ENCODE peak calls at places on chromosomes 4 and X, in six cellular contexts. One of them, this sample, is unnamed.

GRCh38 chrX:69096963-69097362 is 68.3 kb downstream of the PJA1 start:
- DNase-seq in fibroblast of pulmonary artery: no peak
- DNase-seq in WTC11: no peak
- DNase-seq in adrenal gland: no peak
- DNase-seq in HFF-Myc: no peak
- DNase-seq in colonic mucosa: no peak
- DNase-seq in this sample: no peak

GRCh38 chrX:17669891-17670290 is 67.4 kb upstream of the SCML1 start:
- DNase-seq in HFF-Myc: no peak
- DNase-seq in colonic mucosa: no peak
- DNase-seq in adrenal gland: no peak
- DNase-seq in fibroblast of pulmonary artery: no peak
- DNase-seq in WTC11: no peak
- DNase-seq in this sample: no peak

GRCh38 chr4:156888762-156889161 is 82.8 kb downstream of the PDGFC start:
- DNase-seq in fibroblast of pulmonary artery: peak
- DNase-seq in colonic mucosa: no peak
- DNase-seq in HFF-Myc: no peak
- DNase-seq in adrenal gland: no peak
- DNase-seq in WTC11: no peak
- DNase-seq in this sample: no peak

GRCh38 chr4:25795566-25796454 is 67.0 kb downstream of the SEL1L3 start:
- DNase-seq in WTC11: peak
- DNase-seq in fibroblast of pulmonary artery: peak
- DNase-seq in colonic mucosa: no peak
- DNase-seq in adrenal gland: no peak
- DNase-seq in HFF-Myc: peak
- DNase-seq in this sample: peak

GRCh38 chr4:159048166-159048886 is 54.6 kb upstream of the RAPGEF2 start:
- DNase-seq in fibroblast of pulmonary artery: peak
- DNase-seq in adrenal gland: peak
- DNase-seq in WTC11: peak
- DNase-seq in colonic mucosa: peak
- DNase-seq in HFF-Myc: no peak
- DNase-seq in this sample: peak

GRCh38 chr4:93759506-93759905 is 69.0 kb upstream of the ATOH1 start:
- DNase-seq in HFF-Myc: no peak
- DNase-seq in WTC11: no peak
- DNase-seq in adrenal gland: no peak
- DNase-seq in colonic mucosa: no peak
- DNase-seq in fibroblast of pulmonary artery: no peak
- DNase-seq in this sample: no peak

GRCh38 chrX:71095971-71096701 is 485 bp downstream of the FOXO4 start:
- DNase-seq in fibroblast of pulmonary artery: no peak
- DNase-seq in adrenal gland: no peak
- DNase-seq in HFF-Myc: no peak
- DNase-seq in WTC11: peak
- DNase-seq in colonic mucosa: peak
- DNase-seq in this sample: no peak

GRCh38 chrX:135384161-135384836 is 37.4 kb upstream of the SMIM10L2A start:
- DNase-seq in fibroblast of pulmonary artery: no peak
- DNase-seq in HFF-Myc: no peak
- DNase-seq in adrenal gland: no peak
- DNase-seq in colonic mucosa: no peak
- DNase-seq in WTC11: no peak
- DNase-seq in this sample: no peak

GRCh38 chr4:175971393-175972179 is 94.1 kb upstream of the WDR17 start:
- DNase-seq in HFF-Myc: no peak
- DNase-seq in colonic mucosa: no peak
- DNase-seq in WTC11: no peak
- DNase-seq in adrenal gland: no peak
- DNase-seq in fibroblast of pulmonary artery: no peak
- DNase-seq in this sample: no peak

GRCh38 chr4:111806331-111806730 is 338.9 kb upstream of the FAM241A start:
- DNase-seq in adrenal gland: no peak
- DNase-seq in colonic mucosa: no peak
- DNase-seq in fibroblast of pulmonary artery: no peak
- DNase-seq in HFF-Myc: no peak
- DNase-seq in WTC11: peak
- DNase-seq in this sample: peak

GRCh38 chrX:52988985-52989917 is 30.9 kb upstream of the FAM156A start:
- DNase-seq in fibroblast of pulmonary artery: no peak
- DNase-seq in HFF-Myc: no peak
- DNase-seq in colonic mucosa: peak
- DNase-seq in adrenal gland: no peak
- DNase-seq in WTC11: no peak
- DNase-seq in this sample: no peak

GRCh38 chrX:24153175-24153795 is 3.8 kb downstream of the ZFX start:
- DNase-seq in colonic mucosa: no peak
- DNase-seq in adrenal gland: no peak
- DNase-seq in HFF-Myc: no peak
- DNase-seq in WTC11: peak
- DNase-seq in fibroblast of pulmonary artery: no peak
- DNase-seq in this sample: no peak

GRCh38 chr4:166064706-166065105 is 191.7 kb downstream of the TLL1 start:
- DNase-seq in WTC11: no peak
- DNase-seq in colonic mucosa: no peak
- DNase-seq in fibroblast of pulmonary artery: no peak
- DNase-seq in HFF-Myc: no peak
- DNase-seq in adrenal gland: no peak
- DNase-seq in this sample: no peak

GRCh38 chrX:17535229-17535628 is 160.2 kb downstream of the NHS start:
- DNase-seq in HFF-Myc: no peak
- DNase-seq in fibroblast of pulmonary artery: peak
- DNase-seq in adrenal gland: no peak
- DNase-seq in colonic mucosa: peak
- DNase-seq in WTC11: peak
- DNase-seq in this sample: peak

GRCh38 chr4:100738388-100739165 is 220.8 kb upstream of the EMCN start:
- DNase-seq in HFF-Myc: peak
- DNase-seq in fibroblast of pulmonary artery: peak
- DNase-seq in adrenal gland: no peak
- DNase-seq in colonic mucosa: peak
- DNase-seq in WTC11: no peak
- DNase-seq in this sample: no peak

GRCh38 chr4:41203841-41204240 is 10.5 kb downstream of the APBB2 start:
- DNase-seq in HFF-Myc: no peak
- DNase-seq in fibroblast of pulmonary artery: no peak
- DNase-seq in WTC11: no peak
- DNase-seq in adrenal gland: no peak
- DNase-seq in colonic mucosa: no peak
- DNase-seq in this sample: no peak

GRCh38 chr4:153238146-153238919 is 34.1 kb downstream of the TRIM2 start:
- DNase-seq in HFF-Myc: no peak
- DNase-seq in colonic mucosa: no peak
- DNase-seq in fibroblast of pulmonary artery: no peak
- DNase-seq in WTC11: no peak
- DNase-seq in adrenal gland: no peak
- DNase-seq in this sample: no peak
- TF ChIP-seq CTCF in HFF-Myc: no peak
- TF ChIP-seq CTCF in colonic mucosa: no peak
- TF ChIP-seq CTCF in fibroblast of pulmonary artery: no peak
- TF ChIP-seq CTCF in WTC11: no peak
- TF ChIP-seq CTCF in adrenal gland: no peak
- TF ChIP-seq CTCF in this sample: no peak

GRCh38 chr4:144575181-144575580 is 70.8 kb upstream of the HHIP start:
- DNase-seq in WTC11: no peak
- DNase-seq in adrenal gland: no peak
- DNase-seq in HFF-Myc: no peak
- DNase-seq in colonic mucosa: no peak
- DNase-seq in fibroblast of pulmonary artery: peak
- DNase-seq in this sample: peak
- TF ChIP-seq CTCF in WTC11: no peak
- TF ChIP-seq CTCF in adrenal gland: no peak
- TF ChIP-seq CTCF in HFF-Myc: no peak
- TF ChIP-seq CTCF in colonic mucosa: no peak
- TF ChIP-seq CTCF in fibroblast of pulmonary artery: peak
- TF ChIP-seq CTCF in this sample: peak

GRCh38 chr4:88814043-88814617 is 116.5 kb upstream of the NAP1L5 start:
- DNase-seq in colonic mucosa: no peak
- DNase-seq in HFF-Myc: no peak
- DNase-seq in adrenal gland: no peak
- DNase-seq in WTC11: peak
- DNase-seq in fibroblast of pulmonary artery: no peak
- DNase-seq in this sample: no peak
- TF ChIP-seq CTCF in colonic mucosa: no peak
- TF ChIP-seq CTCF in HFF-Myc: no peak
- TF ChIP-seq CTCF in adrenal gland: no peak
- TF ChIP-seq CTCF in WTC11: peak
- TF ChIP-seq CTCF in fibroblast of pulmonary artery: no peak
- TF ChIP-seq CTCF in this sample: no peak

DNA sequence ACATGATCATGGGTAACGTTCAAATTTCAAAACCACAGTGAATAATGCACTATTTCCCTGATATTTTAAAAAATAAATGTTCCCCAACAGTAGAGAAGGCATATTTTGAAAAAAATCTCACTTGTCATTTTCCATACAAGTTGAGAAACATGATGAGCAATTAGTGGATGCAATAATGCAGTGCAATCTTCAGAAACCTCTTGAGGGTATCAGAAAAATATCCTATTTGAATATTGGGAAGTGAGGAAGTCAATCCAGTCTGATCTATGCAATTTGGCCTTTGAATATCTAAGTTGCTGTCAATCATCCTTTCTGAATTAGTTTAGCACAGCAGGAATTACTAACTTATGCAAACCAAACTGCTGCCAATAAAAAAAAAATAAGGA is 776.8 kb downstream of the PCDH18 start:
- DNase-seq in fibroblast of pulmonary artery: no peak
- DNase-seq in adrenal gland: no peak
- DNase-seq in colonic mucosa: no peak
- DNase-seq in WTC11: no peak
- DNase-seq in HFF-Myc: no peak
- DNase-seq in this sample: no peak
- TF ChIP-seq CTCF in fibroblast of pulmonary artery: no peak
- TF ChIP-seq CTCF in adrenal gland: no peak
- TF ChIP-seq CTCF in colonic mucosa: no peak
- TF ChIP-seq CTCF in WTC11: no peak
- TF ChIP-seq CTCF in HFF-Myc: no peak
- TF ChIP-seq CTCF in this sample: no peak

DNA sequence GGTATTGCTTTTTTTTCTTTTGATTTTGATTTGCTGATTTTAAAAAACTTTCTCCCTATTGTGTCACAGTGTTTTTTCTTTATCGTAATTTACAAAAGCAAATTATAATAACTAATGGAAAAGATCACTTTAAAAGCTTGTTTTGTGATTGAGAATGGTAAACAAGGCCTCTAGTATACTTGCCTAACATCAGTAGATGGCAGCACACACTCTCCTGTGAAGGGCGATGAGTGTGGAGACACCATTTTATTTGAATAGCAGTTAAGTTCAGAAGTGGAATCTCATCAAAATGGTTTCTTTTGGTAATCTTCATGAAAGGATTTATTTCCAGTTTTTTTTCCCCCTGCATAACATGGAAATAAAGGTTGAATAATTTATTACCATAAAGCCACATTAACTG is 72.3 kb downstream of the PAK3 start:
- DNase-seq in WTC11: peak
- DNase-seq in fibroblast of pulmonary artery: peak
- DNase-seq in colonic mucosa: no peak
- DNase-seq in HFF-Myc: no peak
- DNase-seq in adrenal gland: no peak
- DNase-seq in this sample: peak
- TF ChIP-seq CTCF in WTC11: no peak
- TF ChIP-seq CTCF in fibroblast of pulmonary artery: no peak
- TF ChIP-seq CTCF in colonic mucosa: no peak
- TF ChIP-seq CTCF in HFF-Myc: peak
- TF ChIP-seq CTCF in adrenal gland: peak
- TF ChIP-seq CTCF in this sample: peak

GRCh38 chr4:77360451-77360850 is 203.4 kb downstream of the CCNG2 start:
- DNase-seq in WTC11: no peak
- DNase-seq in fibroblast of pulmonary artery: no peak
- DNase-seq in colonic mucosa: no peak
- DNase-seq in HFF-Myc: no peak
- DNase-seq in adrenal gland: no peak
- DNase-seq in this sample: peak

GRCh38 chr4:77355731-77356130 is 198.7 kb downstream of the CCNG2 start:
- DNase-seq in fibroblast of pulmonary artery: no peak
- DNase-seq in adrenal gland: no peak
- DNase-seq in WTC11: no peak
- DNase-seq in colonic mucosa: no peak
- DNase-seq in HFF-Myc: no peak
- DNase-seq in this sample: no peak

GRCh38 chr4:77354550-77354949 is 197.5 kb downstream of the CCNG2 start:
- DNase-seq in adrenal gland: no peak
- DNase-seq in colonic mucosa: no peak
- DNase-seq in WTC11: no peak
- DNase-seq in HFF-Myc: no peak
- DNase-seq in fibroblast of pulmonary artery: no peak
- DNase-seq in this sample: no peak

DNA sequence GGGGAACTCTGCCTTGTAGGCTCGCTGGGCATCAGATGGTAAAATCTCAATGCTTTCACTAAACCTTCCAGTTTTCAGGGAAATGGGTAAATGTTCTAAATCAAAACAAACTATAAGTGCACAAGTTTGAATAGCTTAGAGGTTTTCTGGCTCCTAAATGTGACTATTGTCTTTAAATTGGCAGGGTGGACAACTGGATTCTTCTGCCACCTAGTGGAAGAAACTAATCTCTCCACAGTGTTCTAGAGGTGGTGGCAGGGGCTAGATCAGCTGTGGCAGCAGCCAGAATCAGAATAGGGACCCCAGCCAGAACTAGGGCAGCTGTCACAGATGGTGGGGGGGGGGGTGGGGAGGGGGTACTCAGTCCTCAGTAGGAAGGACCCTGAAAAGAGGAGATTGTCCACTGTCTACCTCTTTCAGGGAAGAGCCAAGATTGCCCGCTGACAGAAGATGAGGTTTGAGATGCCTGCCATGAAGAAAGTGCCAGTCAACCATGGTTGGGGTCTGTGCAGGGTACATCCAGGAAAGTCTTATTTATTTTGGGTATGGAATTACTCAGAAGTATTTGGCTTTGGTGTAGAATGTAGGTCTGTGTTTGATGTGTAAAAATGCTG is 201.4 kb downstream of the CCNG2 start:
- DNase-seq in fibroblast of pulmonary artery: peak
- DNase-seq in colonic mucosa: peak
- DNase-seq in WTC11: peak
- DNase-seq in adrenal gland: peak
- DNase-seq in HFF-Myc: peak
- DNase-seq in this sample: no peak
- TF ChIP-seq CTCF in fibroblast of pulmonary artery: peak
- TF ChIP-seq CTCF in colonic mucosa: peak
- TF ChIP-seq CTCF in WTC11: peak
- TF ChIP-seq CTCF in adrenal gland: peak
- TF ChIP-seq CTCF in HFF-Myc: peak
- TF ChIP-seq CTCF in this sample: peak

This sample was measured in WERI-Rb-1.